ENCODE peak calls at places on chromosome 13, in five cellular contexts. F is spleen, K is left lung, P is Peyer's patch, U is cardiac muscle cell. B is an unnamed sample.

GRCh38 chr13:27374650-27375049 is 49.8 kb upstream of the GTF3A start:
- DNase-seq in K (no peak), F (no peak), P (peak), U (peak), B (no peak)

GRCh38 chr13:93797463-93797862 is 570.9 kb downstream of the GPC6 start:
- DNase-seq in K (no peak), U (no peak), P (no peak), F (no peak), B (no peak)

GRCh38 chr13:110274687-110275086 is 32.3 kb downstream of the COL4A1 start:
- DNase-seq in F (no peak), U (no peak), P (peak), K (no peak), B (no peak)

GRCh38 chr13:113179374-113180230 is 21.2 kb downstream of the PROZ start:
- DNase-seq in F (no peak), K (no peak), U (peak), P (no peak), B (peak)

GRCh38 chr13:27592865-27593264 is 27.5 kb downstream of the LNX2 start:
- DNase-seq in P (no peak), F (no peak), K (no peak), U (no peak), B (no peak)

GRCh38 chr13:60019119-60019993 is 144.4 kb downstream of the DIAPH3 start:
- DNase-seq in U (no peak), K (no peak), P (no peak), F (no peak), B (no peak)

GRCh38 chr13:94878721-94879120 is 166.4 kb upstream of the SOX21 start:
- DNase-seq in F (no peak), P (no peak), U (no peak), K (no peak), B (no peak)

GRCh38 chr13:77952276-77952675 is 33.6 kb upstream of the EDNRB start:
- DNase-seq in F (no peak), K (no peak), U (no peak), P (no peak), B (no peak)

GRCh38 chr13:91576590-91576989 is 178.2 kb downstream of the GPC5 start:
- DNase-seq in U (peak), P (no peak), K (no peak), F (no peak), B (no peak)

GRCh38 chr13:70125693-70126092 is 17.4 kb upstream of the KLHL1 start:
- DNase-seq in F (no peak), U (no peak), P (no peak), K (no peak), B (no peak)

GRCh38 chr13:97108535-97108910 is 113.6 kb upstream of the MBNL2 start:
- DNase-seq in F (no peak), U (no peak), P (peak), K (no peak), B (no peak)

GRCh38 chr13:34349091-34349722 is 531.3 kb downstream of the RFC3 start:
- DNase-seq in P (peak), K (no peak), F (no peak), U (no peak), B (no peak)

GRCh38 chr13:59391696-59392095 is 772.0 kb downstream of the DIAPH3 start:
- DNase-seq in P (peak), F (no peak), U (peak), K (no peak), B (peak)

GRCh38 chr13:40315416-40316064 is 350.9 kb downstream of the FOXO1 start:
- DNase-seq in U (no peak), K (no peak), F (peak), P (peak), B (peak)

GRCh38 chr13:73416093-73416492 is 357.3 kb downstream of the KLF5 start:
- DNase-seq in P (no peak), U (no peak), K (no peak), F (no peak), B (no peak)

DNA sequence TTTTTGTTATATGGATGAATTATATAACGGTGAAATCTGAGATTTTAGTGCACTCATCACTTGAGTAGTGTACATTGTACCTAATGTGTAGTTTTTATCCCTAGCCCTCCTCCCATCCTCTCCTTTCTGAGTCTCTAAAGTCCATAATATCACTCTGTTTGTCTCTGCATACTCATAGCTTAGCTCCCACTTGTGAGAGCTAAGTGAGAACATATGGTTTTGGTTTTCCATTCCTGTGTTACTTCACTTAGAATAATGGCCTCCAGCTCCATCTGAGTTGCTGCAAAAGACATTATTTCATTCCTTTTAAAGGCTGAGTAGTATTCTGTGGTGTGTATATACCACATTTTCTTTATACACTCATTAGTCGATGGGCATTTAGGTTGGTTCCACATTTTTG is 94.0 kb downstream of the SLC10A2 start:
- DNase-seq in U (no peak), K (no peak), P (no peak), F (no peak), B (no peak)
- H3K4me3 ChIP-seq in U (no peak), K (no peak), P (no peak), F (no peak), B (no peak)

DNA sequence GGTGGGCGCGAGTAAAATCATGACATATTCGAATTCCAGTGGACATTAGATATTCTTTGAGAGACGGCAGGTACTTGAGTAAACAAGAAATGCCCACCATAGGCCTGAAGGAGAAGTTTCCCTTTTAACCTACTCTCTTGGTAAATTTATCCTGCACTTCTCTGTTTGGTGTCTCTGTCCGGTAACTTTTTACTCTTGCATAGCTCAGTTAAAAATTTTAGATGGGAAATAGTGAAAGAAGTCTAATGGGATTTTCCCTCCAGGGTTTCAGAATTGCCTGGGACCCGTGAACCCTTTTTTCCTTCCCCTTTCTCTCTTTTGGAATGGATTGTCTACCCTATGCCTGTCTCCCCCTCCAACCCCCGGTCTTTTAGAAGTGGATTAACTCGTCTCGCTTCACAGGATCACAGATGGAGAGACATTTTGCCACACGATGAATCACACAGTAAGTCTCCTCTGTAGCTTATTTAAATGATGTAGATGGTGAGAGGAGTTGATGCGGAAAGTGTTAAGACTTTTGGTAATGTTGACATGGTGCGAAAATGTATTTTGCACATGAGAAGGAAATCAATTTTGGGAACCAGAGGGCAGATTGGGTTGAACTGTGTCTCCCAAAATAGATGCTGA is 511 bp upstream of the MIPEP start:
- DNase-seq in P (no peak), U (peak), F (no peak), K (no peak), B (no peak)
- H3K4me3 ChIP-seq in P (peak), U (peak), F (peak), K (peak), B (peak)

GRCh38 chr13:46795321-46795720 is 1.6 kb downstream of the ESD start:
- DNase-seq in U (no peak), F (no peak), P (no peak), K (no peak), B (no peak)
- H3K4me3 ChIP-seq in U (no peak), F (no peak), P (no peak), K (peak), B (no peak)

GRCh38 chr13:49311816-49312215 is 64.1 kb downstream of the CDADC1 start:
- DNase-seq in F (no peak), P (no peak), K (no peak), U (no peak), B (no peak)

GRCh38 chr13:49310251-49310650 is 62.5 kb downstream of the CDADC1 start:
- DNase-seq in P (no peak), F (no peak), K (no peak), U (no peak), B (no peak)

GRCh38 chr13:49315756-49316481 is 68.2 kb downstream of the CDADC1 start:
- DNase-seq in P (no peak), K (no peak), U (no peak), F (no peak), B (no peak)

GRCh38 chr13:49315036-49315565 is 67.4 kb downstream of the CDADC1 start:
- DNase-seq in F (no peak), K (no peak), P (no peak), U (no peak), B (no peak)

GRCh38 chr13:49314344-49314882 is 66.7 kb downstream of the CDADC1 start:
- DNase-seq in K (no peak), F (no peak), P (no peak), U (no peak), B (no peak)
- H3K4me3 ChIP-seq in K (no peak), F (no peak), P (no peak), U (no peak), B (no peak)

GRCh38 chr13:33119886-33120543 is 103.8 kb downstream of the KL start:
- DNase-seq in F (no peak), U (no peak), K (no peak), P (no peak), B (no peak)
- H3K4me3 ChIP-seq in F (no peak), U (no peak), K (no peak), P (no peak), B (no peak)

GRCh38 chr13:114199961-114200672 is 21.1 kb downstream of the CFAP97D2 start:
- DNase-seq in P (no peak), F (no peak), U (no peak), K (peak), B (no peak)
- H3K4me3 ChIP-seq in P (no peak), F (no peak), U (no peak), K (no peak), B (no peak)

DNA sequence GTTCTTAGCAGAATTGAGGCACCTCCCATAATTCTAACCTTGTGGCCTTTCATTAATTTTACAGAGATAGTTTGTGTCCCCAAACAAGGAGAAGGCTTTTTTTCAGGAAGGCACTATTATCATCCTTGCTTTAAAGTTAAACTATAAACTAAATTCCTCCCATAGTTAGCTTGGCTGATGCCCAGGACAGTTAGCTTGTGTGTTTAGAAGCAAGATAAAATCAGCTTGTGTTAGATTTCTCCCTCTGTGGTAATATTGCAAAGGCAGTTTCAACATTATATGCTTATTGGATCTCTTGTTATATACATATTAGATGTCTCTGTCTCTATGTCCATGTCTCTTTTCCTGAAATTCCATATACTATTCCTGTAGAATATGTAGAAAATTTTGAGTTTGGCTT is 342.7 kb downstream of the TBC1D4 start:
- DNase-seq in U (no peak), P (no peak), F (no peak), K (no peak), B (no peak)
- H3K4me3 ChIP-seq in U (no peak), P (no peak), F (no peak), K (no peak), B (no peak)

GRCh38 chr13:21318891-21319532 is 140.1 kb downstream of the ZDHHC20 start:
- DNase-seq in F (no peak), U (no peak), P (no peak), K (no peak), B (no peak)
- H3K4me3 ChIP-seq in F (peak), U (no peak), P (no peak), K (no peak), B (no peak)